ENCODE peak calls at places on chromosomes 13 and 19, in five cellular contexts. R is cardiac muscle cell, E is tibial artery, M is astrocyte, L is PC-9. I is an unnamed sample. For H3K27me3, the result is how much of the 10 kb centered on the place peaks cover.

GRCh38 chr13:50358715-50359367 is 343.6 kb downstream of the KCNRG start:
- DNase-seq in M (no peak), E (no peak), L (no peak), R (no peak), I (no peak)

GRCh38 chr13:29448124-29448685 is 147.3 kb downstream of the SLC7A1 start:
- DNase-seq in R (peak), M (no peak), E (no peak), L (no peak), I (no peak)

GRCh38 chr13:79492313-79492798 is 11.4 kb downstream of the NDFIP2 start:
- DNase-seq in M (peak), E (no peak), L (no peak), R (no peak), I (no peak)

GRCh38 chr19:18225702-18226468 is at the start of gene PDE4C:
- DNase-seq in E (no peak), L (no peak), R (no peak), M (no peak), I (no peak)

GRCh38 chr13:24671367-24672117 is 8.7 kb upstream of the ATP12A start:
- DNase-seq in R (peak), E (peak), L (peak), M (peak), I (peak)

GRCh38 chr13:111011899-111012298 is 97.0 kb upstream of the ANKRD10 start:
- DNase-seq in M (no peak), E (no peak), R (no peak), L (no peak), I (no peak)

GRCh38 chr13:25608181-25608580 is 236.4 kb downstream of the ATP8A2 start:
- DNase-seq in M (no peak), L (no peak), E (no peak), R (no peak), I (no peak)

GRCh38 chr13:77492982-77493381 is 42.5 kb upstream of the SCEL start:
- DNase-seq in L (peak), M (peak), E (no peak), R (peak), I (no peak)

GRCh38 chr13:75704942-75705320 is 68.8 kb downstream of the LMO7 start:
- DNase-seq in M (no peak), E (no peak), R (no peak), L (peak), I (no peak)

GRCh38 chr13:27909378-27909777 is 10.4 kb upstream of the PDX1 start:
- DNase-seq in E (no peak), L (no peak), R (no peak), M (no peak), I (no peak)

GRCh38 chr13:67146523-67147130 is 83.5 kb downstream of the PCDH9 start:
- DNase-seq in L (no peak), R (no peak), M (no peak), E (no peak), I (no peak)

GRCh38 chr13:111857336-111857735 is 209.6 kb upstream of the SOX1 start:
- DNase-seq in E (no peak), L (no peak), R (no peak), M (no peak), I (no peak)

GRCh38 chr19:45766919-45767346 is 2.1 kb downstream of the SIX5 start:
- DNase-seq in L (peak), R (peak), E (no peak), M (no peak), I (no peak)

GRCh38 chr13:42486711-42487198 is 87.2 kb upstream of the TNFSF11 start:
- DNase-seq in M (peak), R (no peak), L (no peak), E (no peak), I (peak)

GRCh38 chr19:33883869-33884519 is 87.3 kb downstream of the KCTD15 start:
- DNase-seq in L (no peak), R (no peak), E (no peak), M (no peak), I (no peak)
- H3K27me3 ChIP-seq in L (half or more), R (under half), E (under half), M (under half), I (under half)

GRCh38 chr19:39196320-39196719 is 444 bp upstream of the NCCRP1 start:
- DNase-seq in M (no peak), E (no peak), L (no peak), R (no peak), I (no peak)

GRCh38 chr19:39195755-39196154 is 1.0 kb upstream of the NCCRP1 start:
- DNase-seq in L (peak), E (no peak), M (no peak), R (no peak), I (no peak)

GRCh38 chr19:39194832-39195542 is 1.8 kb upstream of the NCCRP1 start:
- DNase-seq in E (no peak), L (peak), R (peak), M (no peak), I (no peak)

GRCh38 chr19:39192846-39193245 is 3.9 kb upstream of the NCCRP1 start:
- DNase-seq in E (no peak), R (no peak), M (no peak), L (no peak), I (no peak)

GRCh38 chr19:39193785-39194184 is 3.0 kb upstream of the NCCRP1 start:
- DNase-seq in R (peak), L (peak), E (no peak), M (no peak), I (no peak)
- H3K27me3 ChIP-seq in R (under half), L (under half), E (half or more), M (under half), I (under half)

DNA sequence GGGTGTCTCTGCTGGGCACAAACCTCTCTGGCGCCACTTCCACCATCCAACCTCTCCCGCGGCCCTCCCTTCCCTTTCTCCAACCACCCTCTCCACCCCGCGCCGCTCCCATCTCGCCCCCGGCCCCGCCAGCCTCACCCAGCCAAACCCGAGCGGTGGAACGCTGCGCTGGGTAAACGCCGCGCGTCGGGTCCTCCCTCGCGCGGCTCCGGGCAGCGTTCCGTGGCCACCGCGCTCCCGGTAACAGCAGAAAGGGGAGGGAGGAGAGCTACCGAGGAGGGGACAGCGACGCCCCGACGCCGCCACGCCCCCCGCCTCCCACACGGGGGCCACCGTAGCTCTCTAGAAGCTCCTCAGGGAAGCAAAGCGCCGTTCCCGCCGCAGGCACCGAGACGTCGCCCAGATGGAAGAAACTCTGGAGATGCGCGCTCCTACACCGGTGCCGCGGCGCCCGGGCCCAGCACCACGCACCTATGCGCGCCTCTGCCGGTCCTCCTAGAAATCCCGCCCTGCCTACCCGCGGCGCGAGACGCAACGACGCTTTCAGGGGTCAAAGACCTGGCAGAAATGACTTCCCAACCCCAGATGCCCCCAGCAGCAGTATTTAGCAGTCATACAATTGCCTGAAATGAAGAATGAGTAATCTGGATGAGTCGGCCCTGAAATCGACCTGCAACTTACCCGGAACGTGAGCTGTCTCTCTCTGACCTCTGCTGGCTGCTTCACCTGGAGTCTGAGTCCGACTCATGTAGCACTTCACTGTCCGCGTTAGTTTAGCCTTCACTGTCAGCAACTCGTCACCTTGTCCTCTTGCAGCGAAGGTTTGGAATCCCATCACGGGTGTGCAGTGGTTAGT is at the start of gene RUBCNL:
- DNase-seq in E (no peak), L (peak), R (peak), M (no peak), I (no peak)
- H3K27me3 ChIP-seq in E (under half), L (under half), R (under half), M (half or more), I (under half)

DNA sequence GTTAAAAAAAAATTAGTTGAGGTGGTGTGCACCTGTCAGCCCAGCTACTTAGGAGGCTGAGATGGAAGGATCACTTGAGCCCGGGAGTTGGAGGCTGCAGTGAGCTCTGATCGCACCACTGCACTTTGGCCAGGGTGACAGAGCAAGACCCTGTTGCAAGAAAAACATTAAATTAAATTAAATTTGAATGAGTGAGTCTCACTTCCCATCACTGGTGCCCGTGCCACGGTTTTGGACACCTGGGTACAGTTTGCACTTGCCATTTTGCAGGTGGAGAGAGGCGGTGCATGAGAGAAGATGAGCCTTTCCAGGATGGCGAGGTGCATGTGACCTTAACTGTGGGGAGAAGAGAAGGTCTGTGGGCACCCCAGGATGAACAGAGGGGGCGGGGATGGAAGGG is 60.3 kb upstream of the ZNF536 start:
- DNase-seq in L (no peak), R (no peak), E (no peak), M (no peak), I (no peak)
- H3K27me3 ChIP-seq in L (half or more), R (under half), E (under half), M (under half), I (under half)

DNA sequence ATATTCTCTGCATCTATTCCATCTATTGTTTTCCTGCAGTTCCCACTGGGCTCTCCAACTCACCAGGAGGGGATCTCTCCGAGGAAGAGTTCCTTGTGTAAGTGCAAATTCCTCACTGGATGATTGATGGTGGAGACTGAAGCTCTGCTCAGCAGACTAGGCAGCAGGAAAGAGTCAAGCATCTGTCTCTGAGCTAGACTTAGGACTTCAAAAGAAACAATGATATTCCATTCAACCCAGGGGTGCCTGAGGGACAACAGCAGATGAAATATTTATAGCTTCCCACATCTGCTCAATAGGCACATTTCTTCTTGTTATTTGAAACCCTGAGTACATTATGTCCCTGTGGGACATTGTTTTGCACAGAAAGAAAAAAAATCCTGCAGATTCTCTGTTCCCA is at the start of the genes OR7A5 and OR7C1:
- DNase-seq in R (no peak), L (no peak), M (no peak), E (no peak), I (no peak)
- H3K27me3 ChIP-seq in R (under half), L (under half), M (under half), E (under half), I (under half)

GRCh38 chr19:5225486-5226345 is 114.9 kb downstream of the PTPRS start:
- DNase-seq in L (no peak), R (peak), E (no peak), M (no peak), I (no peak)
- H3K27me3 ChIP-seq in L (under half), R (under half), E (under half), M (under half), I (under half)

GRCh38 chr19:1678073-1678472 is 25.7 kb upstream of the TCF3 start:
- DNase-seq in M (no peak), L (no peak), R (no peak), E (no peak), I (no peak)
- H3K27me3 ChIP-seq in M (under half), L (under half), R (under half), E (half or more), I (half or more)

DNA sequence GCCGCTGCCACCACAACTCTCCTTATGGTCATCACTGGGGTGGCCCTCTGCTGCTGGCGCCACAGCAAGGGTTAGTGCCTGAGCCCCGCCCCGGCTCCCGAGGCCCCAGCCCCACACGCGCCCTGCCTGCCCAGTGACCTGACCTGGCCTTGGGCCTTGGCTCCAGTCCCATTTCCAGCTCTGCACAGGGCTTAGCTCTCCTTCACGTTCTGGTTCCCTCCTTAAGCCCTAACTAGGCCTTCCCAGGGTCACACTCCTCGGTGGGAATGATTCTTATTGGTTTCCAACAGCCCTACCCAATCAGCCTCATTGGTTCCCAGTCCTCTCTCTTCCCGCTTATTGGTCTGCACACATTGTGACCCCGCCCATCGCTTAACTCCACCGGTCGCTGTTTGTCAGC is 5.8 kb downstream of the KIRREL2 start:
- DNase-seq in L (no peak), M (no peak), E (no peak), R (no peak), I (no peak)
- H3K27me3 ChIP-seq in L (half or more), M (under half), E (under half), R (under half), I (under half)

I was measured in kidney epithelial cell.